ENCODE peak calls at places on chromosomes 1 and 21, in five cellular contexts. J is HCT116, C is IMR-90, S is A549, V is SK-N-SH. A is an unnamed sample.

GRCh38 chr1:164588388-164589341 is 29.7 kb downstream of the PBX1 start:
- DNase-seq in V (peak), C (peak), S (peak), J (no peak), A (no peak)

GRCh38 chr1:2170211-2170610 is 24.4 kb downstream of the FAAP20 start:
- DNase-seq in V (no peak), J (no peak), C (peak), S (no peak), A (no peak)

GRCh38 chr1:8077120-8077573 is 51.0 kb upstream of the ERRFI1 start:
- DNase-seq in S (peak), C (peak), J (peak), V (no peak), A (no peak)

GRCh38 chr1:23791434-23792047 is 596 bp downstream of the LYPLA2 start:
- DNase-seq in S (no peak), J (no peak), V (peak), C (no peak), A (peak)

GRCh38 chr1:145977486-145978476 is 13.3 kb downstream of the POLR3GL start:
- DNase-seq in J (peak), C (peak), V (peak), S (peak), A (peak)

GRCh38 chr1:11979453-11979817 is 809 bp upstream of the MFN2 start:
- DNase-seq in J (no peak), V (no peak), S (no peak), C (no peak), A (no peak)

GRCh38 chr1:156623946-156624813 is 5.0 kb downstream of the HAPLN2 start:
- DNase-seq in C (peak), S (peak), J (no peak), V (peak), A (no peak)

GRCh38 chr1:59605184-59605583 is 209.6 kb upstream of the HOOK1 start:
- DNase-seq in S (no peak), J (no peak), V (no peak), C (no peak), A (no peak)

GRCh38 chr1:105442901-105443300 is 1613.6 kb upstream of the PRMT6 start:
- DNase-seq in V (no peak), C (no peak), J (no peak), S (no peak), A (no peak)

GRCh38 chr1:172238969-172239368 is 181.5 kb upstream of the C1orf105 start:
- DNase-seq in V (no peak), C (no peak), J (no peak), S (no peak), A (no peak)

GRCh38 chr1:62333431-62333830 is 14.2 kb upstream of the KANK4 start:
- DNase-seq in J (peak), S (no peak), V (no peak), C (no peak), A (no peak)

GRCh38 chr1:8815582-8816285 is 1.7 kb downstream of the RERE start:
- DNase-seq in V (no peak), C (no peak), S (no peak), J (no peak), A (no peak)

GRCh38 chr1:226606311-226607267 is 58.0 kb downstream of the STUM start:
- DNase-seq in C (no peak), J (no peak), S (no peak), V (no peak), A (no peak)

GRCh38 chr21:36910581-36911307 is 55.7 kb downstream of the HLCS start:
- DNase-seq in J (no peak), V (peak), S (peak), C (peak), A (no peak)

GRCh38 chr1:27785763-27786162 is 12.7 kb downstream of the STX12 start:
- DNase-seq in V (no peak), J (no peak), S (no peak), C (peak), A (no peak)

DNA sequence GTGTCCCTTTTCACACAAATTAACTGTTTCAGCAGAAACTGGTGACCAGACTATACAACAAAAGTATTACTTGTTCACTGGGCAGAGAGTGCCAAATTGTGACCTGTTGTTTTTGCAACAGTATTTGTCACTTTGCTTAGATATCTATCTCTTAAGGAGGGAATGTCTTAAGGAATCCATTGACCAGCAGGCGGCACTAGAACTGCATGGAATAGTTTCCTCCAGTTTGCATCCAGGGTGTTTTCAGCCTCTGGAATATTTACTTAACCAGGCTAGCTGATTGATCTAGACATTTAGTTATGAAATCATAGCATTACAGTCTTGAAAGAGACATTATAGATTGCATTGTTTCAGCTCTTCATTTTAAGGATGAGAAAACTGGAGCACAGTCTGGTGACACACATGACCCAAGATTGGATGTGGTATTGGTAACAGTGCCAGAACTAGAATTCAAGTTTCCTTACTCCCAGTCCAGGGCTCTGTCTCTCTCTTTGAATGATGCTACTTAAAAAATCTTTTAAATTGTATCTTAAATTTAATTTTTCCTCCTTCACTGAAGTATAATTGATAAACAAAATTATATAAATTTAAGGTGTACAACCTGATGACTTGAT is 16.9 kb downstream of the RPTN start:
- DNase-seq in S (peak), C (peak), V (peak), J (peak), A (peak)
- TF ChIP-seq RAD21 in S (peak), C (peak), V (peak), J (peak), A (peak)

GRCh38 chr21:44455524-44456206 is 355 bp downstream of the LRRC3 start:
- DNase-seq in C (no peak), V (peak), S (peak), J (no peak), A (peak)
- TF ChIP-seq RAD21 in C (no peak), V (peak), S (peak), J (peak), A (peak)

GRCh38 chr1:243471754-243472725 is 216.2 kb downstream of the SDCCAG8 start:
- DNase-seq in J (no peak), V (no peak), C (peak), S (no peak), A (no peak)
- TF ChIP-seq RAD21 in J (no peak), V (no peak), C (no peak), S (no peak), A (no peak)

DNA sequence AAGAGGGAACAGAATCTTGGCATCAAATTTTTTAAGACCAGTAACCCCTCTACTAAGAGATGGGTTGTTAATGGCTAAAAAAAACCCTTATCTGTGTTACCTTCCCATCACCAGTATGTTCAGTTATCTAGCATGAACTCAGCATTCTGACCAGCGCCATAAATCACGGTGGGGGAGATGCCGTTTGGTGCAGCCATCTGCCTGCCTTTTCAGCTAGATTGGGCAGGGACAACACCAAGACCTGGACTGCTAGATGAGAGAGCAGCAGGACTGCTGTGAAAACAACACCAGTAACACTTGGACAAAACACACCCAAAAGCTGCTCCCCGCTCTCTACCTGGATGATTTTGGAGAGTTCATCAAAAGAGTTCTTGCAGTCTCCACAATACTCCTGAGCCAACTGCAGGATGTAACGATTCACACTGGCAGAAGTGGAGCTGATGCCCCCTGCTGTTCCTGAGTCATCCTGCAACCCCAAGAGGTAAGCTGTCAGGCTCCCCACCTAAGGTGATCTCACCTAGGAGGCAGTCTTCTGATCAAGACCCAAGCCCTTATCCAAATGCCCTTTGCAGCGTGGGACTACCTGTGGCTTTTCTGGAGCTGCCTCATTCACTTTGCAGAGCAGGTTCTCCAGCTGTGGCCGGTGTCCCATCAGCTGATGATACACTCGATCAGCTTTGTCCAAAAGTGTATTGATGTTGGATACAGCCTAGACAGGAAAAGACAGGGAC is 96.5 kb downstream of the UBR4 start:
- DNase-seq in J (peak), V (peak), C (peak), S (peak), A (no peak)
- TF ChIP-seq RAD21 in J (peak), V (peak), C (peak), S (peak), A (no peak)

DNA sequence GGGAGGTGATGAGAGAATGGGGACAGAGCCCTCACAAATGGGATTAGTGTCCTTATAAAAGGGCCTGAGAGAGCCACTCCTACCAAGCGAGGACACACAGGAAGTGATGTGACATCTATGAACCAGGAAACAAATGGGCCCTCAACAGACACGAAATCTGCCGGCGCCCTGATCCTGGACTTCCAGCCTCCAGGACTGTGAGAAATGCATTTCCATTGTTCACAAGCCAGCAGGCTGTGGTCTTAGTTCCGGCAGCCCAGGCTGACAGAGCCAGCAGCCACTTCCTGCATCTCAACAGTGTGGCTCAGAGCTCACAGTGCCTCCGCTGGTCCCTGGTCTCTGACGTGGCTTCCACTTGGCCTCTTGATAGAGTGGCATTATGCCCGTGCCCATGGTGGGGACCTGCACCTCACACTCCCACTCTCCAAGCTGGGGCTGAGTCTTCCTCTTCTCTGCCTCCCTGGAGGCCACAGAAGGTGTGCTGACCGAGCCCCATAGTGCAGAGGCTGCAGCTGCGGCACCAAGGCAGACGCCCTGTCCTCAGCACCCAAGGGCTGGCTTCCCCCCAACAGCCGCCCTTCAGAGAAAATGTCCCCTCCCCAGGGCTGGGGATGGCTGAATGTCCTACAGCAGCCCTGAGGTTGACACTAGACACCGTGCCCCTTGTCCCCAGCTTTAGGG is 44.9 kb downstream of the ACOT7 start:
- DNase-seq in C (peak), S (peak), J (no peak), V (no peak), A (no peak)
- TF ChIP-seq RAD21 in C (no peak), S (no peak), J (no peak), V (no peak), A (no peak)

GRCh38 chr21:42839271-42840231 is 39.8 kb downstream of the WDR4 start:
- DNase-seq in S (no peak), C (no peak), V (peak), J (no peak), A (peak)

GRCh38 chr21:42840411-42841155 is 38.8 kb downstream of the WDR4 start:
- DNase-seq in V (no peak), J (no peak), S (no peak), C (no peak), A (no peak)

GRCh38 chr21:42843021-42843420 is 36.3 kb downstream of the WDR4 start:
- DNase-seq in S (no peak), J (no peak), V (no peak), C (no peak), A (no peak)

GRCh38 chr21:42844411-42845113 is 34.8 kb downstream of the WDR4 start:
- DNase-seq in C (no peak), V (peak), J (no peak), S (no peak), A (no peak)

GRCh38 chr21:42841156-42841915 is 38.0 kb downstream of the WDR4 start:
- DNase-seq in V (peak), C (no peak), J (no peak), S (no peak), A (no peak)
- TF ChIP-seq RAD21 in V (no peak), C (no peak), J (no peak), S (no peak), A (no peak)

GRCh38 chr1:198935371-198935921 is 296.6 kb downstream of the PTPRC start:
- DNase-seq in S (peak), V (peak), C (peak), J (peak), A (no peak)

GRCh38 chr1:198939946-198940345 is 301.1 kb downstream of the PTPRC start:
- DNase-seq in C (no peak), J (no peak), V (no peak), S (no peak), A (no peak)

GRCh38 chr1:198939286-198939685 is 300.4 kb downstream of the PTPRC start:
- DNase-seq in C (no peak), V (no peak), S (no peak), J (no peak), A (no peak)

GRCh38 chr1:198936371-198937083 is 297.7 kb downstream of the PTPRC start:
- DNase-seq in V (no peak), J (no peak), S (no peak), C (peak), A (no peak)

GRCh38 chr1:198937231-198938031 is 298.6 kb downstream of the PTPRC start:
- DNase-seq in C (peak), S (peak), V (peak), J (peak), A (no peak)
- TF ChIP-seq RAD21 in C (peak), S (no peak), V (no peak), J (no peak), A (no peak)

GRCh38 chr1:212718499-212718898 is 18.9 kb upstream of the BATF3 start:
- DNase-seq in C (peak), J (no peak), S (peak), V (no peak), A (no peak)
- TF ChIP-seq RAD21 in C (peak), J (peak), S (peak), V (peak), A (peak)